ENCODE peak calls at places on chromosome 10, in five cellular contexts. S, K, G, M and A are unnamed samples.

GRCh38 chr10:52652431-52653220 is 120.0 kb downstream of the MBL2 start:
- DNase-seq in S (no peak), K (no peak), G (no peak), M (no peak), A (no peak)

GRCh38 chr10:118504044-118504944 is 91.2 kb downstream of the PRLHR start:
- DNase-seq in S (no peak), K (no peak), G (no peak), M (peak), A (peak)

GRCh38 chr10:22807238-22807637 is 92.9 kb upstream of the PIP4K2A start:
- DNase-seq in S (no peak), K (no peak), G (no peak), M (no peak), A (no peak)

GRCh38 chr10:121880842-121881423 is 46.9 kb downstream of the ATE1 start:
- DNase-seq in S (no peak), K (no peak), G (no peak), M (no peak), A (no peak)

GRCh38 chr10:55628260-55628701 is 732.8 kb downstream of the ZWINT start:
- DNase-seq in S (no peak), K (no peak), G (no peak), M (no peak), A (no peak)

GRCh38 chr10:77685494-77685893 is 47.9 kb upstream of the KCNMA1 start:
- DNase-seq in S (no peak), K (no peak), G (no peak), M (no peak), A (no peak)

GRCh38 chr10:76962851-76963250 is 674.8 kb downstream of the KCNMA1 start:
- DNase-seq in S (no peak), K (no peak), G (no peak), M (no peak), A (peak)

GRCh38 chr10:11276475-11276990 is 258.9 kb downstream of the CELF2 start:
- DNase-seq in S (no peak), K (no peak), G (no peak), M (no peak), A (no peak)

GRCh38 chr10:69498711-69499471 is 47.6 kb downstream of the TSPAN15 start:
- DNase-seq in S (no peak), K (no peak), G (no peak), M (no peak), A (no peak)

GRCh38 chr10:93073539-93074136 is at the start of gene CYP26A1:
- DNase-seq in S (no peak), K (no peak), G (no peak), M (no peak), A (no peak)

GRCh38 chr10:58704226-58705200 is 191.8 kb downstream of the BICC1 start:
- DNase-seq in S (no peak), K (no peak), G (no peak), M (no peak), A (no peak)

GRCh38 chr10:126153686-126154628 is 234.3 kb downstream of the ADAM12 start:
- DNase-seq in S (no peak), K (no peak), G (no peak), M (no peak), A (no peak)

GRCh38 chr10:82075605-82076004 is 200.6 kb downstream of the NRG3 start:
- DNase-seq in S (no peak), K (no peak), G (no peak), M (no peak), A (no peak)

GRCh38 chr10:68560201-68560915 is at the start of gene TET1:
- DNase-seq in S (peak), K (peak), G (no peak), M (no peak), A (no peak)

GRCh38 chr10:35822316-35822715 is 180.2 kb upstream of the FZD8 start:
- DNase-seq in S (no peak), K (no peak), G (no peak), M (no peak), A (peak)

GRCh38 chr10:69729326-69730048 is 72.2 kb upstream of the COL13A1 start:
- DNase-seq in S (no peak), K (no peak), G (no peak), M (no peak), A (no peak)

GRCh38 chr10:119595715-119596515 is 849 bp downstream of the TIAL1 start:
- DNase-seq in S (peak), K (peak), G (peak), M (peak), A (no peak)

GRCh38 chr10:116787018-116787674 is 44.8 kb upstream of the HSPA12A start:
- DNase-seq in S (no peak), K (no peak), G (no peak), M (no peak), A (no peak)

GRCh38 chr10:10869592-10869991 is 148.1 kb upstream of the CELF2 start:
- DNase-seq in S (no peak), K (no peak), G (no peak), M (peak), A (no peak)

GRCh38 chr10:80144302-80145131 is 12.0 kb downstream of the PLAC9 start:
- DNase-seq in S (peak), K (peak), G (peak), M (peak), A (no peak)

GRCh38 chr10:93815304-93816091 is 57.8 kb downstream of the LGI1 start:
- DNase-seq in S (no peak), K (no peak), G (no peak), M (no peak), A (no peak)

GRCh38 chr10:85593226-85593625 is 773.4 kb downstream of the GRID1 start:
- DNase-seq in S (no peak), K (no peak), G (no peak), M (no peak), A (no peak)

GRCh38 chr10:111648046-111648445 is 535.5 kb downstream of the GPAM start:
- DNase-seq in S (no peak), K (no peak), G (no peak), M (no peak), A (peak)